ENCODE peak calls at places on chromosomes 3 and 15, in five cellular contexts. H, G, F, X and C are unnamed samples.

GRCh38 chr3:117600112-117600511 is 890.5 kb downstream of the TUSC7 start:
- DNase-seq in H (no peak), F (no peak), X (no peak), G (no peak), C (no peak)

GRCh38 chr3:169234595-169234994 is 428.9 kb downstream of the MECOM start:
- DNase-seq in H (no peak), G (no peak), X (no peak), F (no peak), C (no peak)

GRCh38 chr3:159128628-159129027 is 326.8 kb downstream of the MFSD1 start:
- DNase-seq in X (no peak), H (peak), G (no peak), F (no peak), C (no peak)

GRCh38 chr15:63912061-63912615 is 78.4 kb upstream of the HERC1 start:
- DNase-seq in G (no peak), H (no peak), F (no peak), X (no peak), C (no peak)

GRCh38 chr3:149603126-149604074 is 54.4 kb downstream of the WWTR1 start:
- DNase-seq in G (no peak), X (no peak), H (peak), F (no peak), C (no peak)

GRCh38 chr3:133661454-133662255 is at the start of gene TOPBP1:
- DNase-seq in F (peak), H (peak), X (no peak), G (peak), C (no peak)

GRCh38 chr3:192571197-192571791 is 156.0 kb downstream of the FGF12 start:
- DNase-seq in H (peak), F (no peak), X (peak), G (peak), C (no peak)

GRCh38 chr3:134796313-134797079 is 1.4 kb downstream of the EPHB1 start:
- DNase-seq in G (no peak), H (peak), F (no peak), X (no peak), C (no peak)

GRCh38 chr3:128269796-128270195 is 116.5 kb downstream of the EEFSEC start:
- DNase-seq in X (no peak), F (no peak), H (no peak), G (no peak), C (no peak)